ENCODE peak calls at places on chromosomes 6 and 20, in five cellular contexts. W is neuronal stem cell, P is right cardiac atrium, U is HL-60, B is BJ. J is an unnamed sample.

GRCh38 chr6:150491131-150491795 is 108.4 kb upstream of the PLEKHG1 start:
- DNase-seq in W (no peak), B (no peak), P (no peak), U (no peak), J (no peak)

GRCh38 chr6:37517411-37517812 is 17.7 kb upstream of the CCDC167 start:
- DNase-seq in W (no peak), U (peak; percentile 87), P (peak; percentile 49), B (peak; percentile 15), J (no peak)

GRCh38 chr6:153959281-153959680 is 79.8 kb upstream of the OPRM1 start:
- DNase-seq in U (no peak), P (no peak), B (no peak), W (no peak), J (no peak)

GRCh38 chr6:35719830-35720733 is 16.8 kb upstream of the ARMC12 start:
- DNase-seq in P (peak; percentile 84), W (no peak), U (peak; percentile 73), B (no peak), J (peak; percentile 48)

GRCh38 chr6:41428995-41429417 is 93.6 kb downstream of the NCR2 start:
- DNase-seq in B (peak; percentile 22), P (peak; percentile 87), W (no peak), U (peak; percentile 11), J (no peak)

GRCh38 chr6:27124252-27124657 is 123.2 kb upstream of the PRSS16 start:
- DNase-seq in B (no peak), U (no peak), P (no peak), W (no peak), J (no peak)

GRCh38 chr20:12093062-12093796 is 175.5 kb downstream of the BTBD3 start:
- DNase-seq in U (peak; percentile 72), P (no peak), W (no peak), B (no peak), J (no peak)

GRCh38 chr20:56581701-56582100 is 47.4 kb upstream of the TFAP2C start:
- DNase-seq in B (no peak), U (no peak), P (no peak), W (no peak), J (no peak)

GRCh38 chr6:163324928-163325784 is 89.4 kb upstream of the QKI start:
- DNase-seq in P (peak; percentile 89), W (no peak), B (no peak), U (peak; percentile 39), J (no peak)

GRCh38 chr20:50111120-50111828 is 1.7 kb downstream of the UBE2V1 start:
- DNase-seq in P (no peak), W (no peak), U (no peak), B (no peak), J (no peak)

GRCh38 chr20:63908008-63908682 is 13.2 kb downstream of the DNAJC5 start:
- DNase-seq in P (no peak), U (no peak), B (no peak), W (no peak), J (no peak)

GRCh38 chr6:20921533-20921932 is 387.3 kb downstream of the CDKAL1 start:
- DNase-seq in U (no peak), B (peak; percentile 23), W (no peak), P (no peak), J (no peak)

GRCh38 chr6:45480697-45481415 is 103.1 kb upstream of the SUPT3H start:
- DNase-seq in P (no peak), W (no peak), U (no peak), B (no peak), J (no peak)

GRCh38 chr6:74170118-74170517 is 474.1 kb downstream of the CD109 start:
- DNase-seq in U (no peak), B (peak; percentile 84), W (no peak), P (no peak), J (no peak)

GRCh38 chr6:28758046-28758817 is 165.6 kb downstream of the TRIM27 start:
- DNase-seq in P (no peak), B (no peak), W (no peak), U (no peak), J (peak; percentile 80)

GRCh38 chr6:38346291-38347079 is 293.2 kb downstream of the BTBD9 start:
- DNase-seq in B (peak; percentile 82), U (no peak), P (no peak), W (no peak), J (no peak)

GRCh38 chr6:11994875-11995461 is 17.1 kb upstream of the HIVEP1 start:
- DNase-seq in B (no peak), P (no peak), W (no peak), U (no peak), J (no peak)

GRCh38 chr6:144006731-144007454 is 1.2 kb downstream of the PLAGL1 start:
- DNase-seq in U (no peak), W (no peak), P (peak; percentile 41), B (no peak), J (no peak)

GRCh38 chr6:15465212-15465611 is 197.6 kb downstream of the DTNBP1 start:
- DNase-seq in B (no peak), U (no peak), W (no peak), P (no peak), J (no peak)

GRCh38 chr6:117561128-117561527 is 41.2 kb downstream of the GOPC start:
- DNase-seq in U (no peak), P (no peak), B (no peak), W (no peak), J (no peak)

GRCh38 chr6:41505084-41506049 is 40.8 kb upstream of the FOXP4 start:
- DNase-seq in W (no peak), U (no peak), B (peak; percentile 62), P (peak; percentile 96), J (no peak)

GRCh38 chr6:36577298-36577697 is 16.9 kb upstream of the SRSF3 start:
- DNase-seq in U (no peak), B (peak; percentile 85), W (no peak), P (no peak), J (no peak)

GRCh38 chr6:18269253-18269652 is 4.9 kb upstream of the DEK start:
- DNase-seq in W (no peak), B (peak; percentile 21), U (no peak), P (no peak), J (no peak)

GRCh38 chr6:82057846-82058554 is 189.5 kb downstream of the IBTK start:
- DNase-seq in B (peak; percentile 38), W (no peak), U (no peak), P (no peak), J (no peak)

GRCh38 chr20:61728786-61729365 is 336.8 kb downstream of the TAF4 start:
- DNase-seq in B (no peak), U (no peak), W (no peak), P (no peak), J (no peak)

GRCh38 chr20:61733216-61733615 is 332.5 kb downstream of the TAF4 start:
- DNase-seq in U (no peak), B (no peak), W (no peak), P (no peak), J (no peak)

GRCh38 chr20:61732511-61733210 is 333.0 kb downstream of the TAF4 start:
- DNase-seq in B (no peak), W (no peak), U (no peak), P (no peak), J (no peak)

GRCh38 chr20:61731363-61732181 is 334.1 kb downstream of the TAF4 start:
- DNase-seq in U (no peak), B (no peak), P (no peak), W (no peak), J (no peak)

DNA sequence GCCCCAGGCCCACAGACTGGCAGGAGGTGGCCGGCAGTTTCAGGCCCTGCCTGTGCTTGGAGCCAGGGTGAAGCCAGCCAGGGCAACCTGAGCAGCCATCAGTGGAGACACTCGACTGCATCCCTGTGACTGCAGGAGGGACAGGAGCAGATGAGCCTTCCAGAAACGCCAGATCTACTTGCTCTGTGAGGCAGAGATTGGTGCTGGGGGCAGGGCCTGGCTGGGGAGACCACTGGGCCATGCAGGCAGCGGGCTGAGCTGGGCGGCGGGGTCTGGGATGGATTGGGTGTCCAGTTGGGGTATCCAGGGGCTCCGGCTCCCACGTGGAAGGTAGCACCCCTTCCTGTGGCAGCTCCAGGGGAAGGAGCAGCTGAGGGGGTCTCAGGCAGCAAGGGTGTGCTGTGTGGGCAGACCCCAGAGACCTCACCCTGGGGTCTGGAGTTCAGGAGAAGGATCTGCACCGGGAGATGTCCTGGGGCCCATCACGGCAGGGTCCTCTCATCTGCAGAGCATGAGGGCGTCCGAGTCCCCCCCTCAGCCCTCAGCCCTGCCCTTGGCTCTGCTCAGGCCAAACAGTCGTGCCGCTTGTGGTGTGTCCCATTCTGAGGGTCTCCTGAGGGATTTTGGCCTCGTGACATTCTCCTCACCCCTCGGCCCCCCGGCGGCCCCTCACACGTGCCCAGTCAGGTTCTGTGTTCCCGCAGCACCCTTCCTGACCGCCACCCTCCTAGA is 334.9 kb downstream of the TAF4 start:
- DNase-seq in W (no peak), B (no peak), U (no peak), P (no peak), J (no peak)
- H3K27me3 ChIP-seq in W (no peaks in the 10 kb centered on the region), B (no peaks in the 10 kb centered on the region), U (peaks cover 8% of the 10 kb centered on the region), P (no peaks in the 10 kb centered on the region), J (no peaks in the 10 kb centered on the region)

DNA sequence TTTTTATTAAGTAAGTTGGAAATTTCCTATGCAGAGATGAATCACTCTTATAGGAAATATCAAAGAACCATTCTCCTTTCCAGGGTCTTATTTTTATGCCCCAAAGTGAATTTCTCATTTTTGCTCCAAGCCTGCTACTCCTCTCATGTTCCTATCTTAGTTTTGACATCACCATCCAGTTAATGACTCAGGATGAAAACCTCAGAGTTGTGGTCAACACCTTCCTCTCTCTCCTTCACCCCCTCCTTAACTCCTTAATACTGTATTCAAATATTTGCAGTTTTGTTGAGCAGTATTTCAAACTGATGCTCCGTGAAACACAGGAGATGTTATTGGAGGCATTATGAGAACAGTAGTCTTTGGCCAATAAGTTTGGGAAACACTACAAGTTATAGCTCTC is 64.1 kb downstream of the NRN1 start:
- DNase-seq in P (no peak), W (no peak), U (no peak), B (no peak), J (no peak)
- H3K27me3 ChIP-seq in P (no peaks in the 10 kb centered on the region), W (no peaks in the 10 kb centered on the region), U (no peaks in the 10 kb centered on the region), B (no peaks in the 10 kb centered on the region), J (no peaks in the 10 kb centered on the region)

DNA sequence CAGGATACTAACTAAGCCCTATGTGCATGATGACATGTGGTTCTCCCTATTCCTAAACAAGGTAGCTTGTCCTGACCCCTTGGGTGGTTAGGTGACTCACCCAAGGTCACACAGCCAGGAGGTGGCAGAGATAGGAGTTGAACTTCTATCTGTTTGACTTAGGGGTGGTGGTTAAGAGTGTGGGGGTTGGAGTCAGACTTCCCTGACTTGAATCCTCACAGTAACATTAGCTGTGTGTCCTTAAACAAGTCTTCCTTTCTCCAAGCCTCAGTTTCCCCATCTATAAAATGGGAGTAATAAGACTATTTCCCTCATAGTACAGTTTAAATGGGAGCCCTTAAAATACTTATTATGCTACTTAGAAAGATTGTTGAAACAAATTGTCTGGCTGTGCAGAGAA is 21.9 kb downstream of the SLC12A5 start:
- DNase-seq in B (no peak), U (no peak), W (no peak), P (no peak), J (no peak)
- H3K27me3 ChIP-seq in B (peaks cover 3% of the 10 kb centered on the region), U (peaks cover 2% of the 10 kb centered on the region), W (peaks cover 3% of the 10 kb centered on the region), P (no peaks in the 10 kb centered on the region), J (no peaks in the 10 kb centered on the region)

GRCh38 chr6:167708501-167709094 is 118.1 kb upstream of the AFDN start:
- DNase-seq in U (no peak), B (no peak), P (no peak), W (no peak), J (no peak)

GRCh38 chr6:167705211-167705750 is 121.4 kb upstream of the AFDN start:
- DNase-seq in B (no peak), W (no peak), U (no peak), P (no peak), J (no peak)

GRCh38 chr6:167709196-167709595 is 117.5 kb upstream of the AFDN start:
- DNase-seq in W (no peak), U (no peak), B (no peak), P (no peak), J (no peak)

GRCh38 chr6:167706313-167707109 is 120.2 kb upstream of the AFDN start:
- DNase-seq in B (no peak), P (no peak), U (peak; percentile 75), W (no peak), J (no peak)

GRCh38 chr6:167707686-167708500 is 118.8 kb upstream of the AFDN start:
- DNase-seq in B (no peak), P (no peak), U (no peak), W (no peak), J (no peak)
- H3K27me3 ChIP-seq in B (no peaks in the 10 kb centered on the region), P (no peaks in the 10 kb centered on the region), U (no peaks in the 10 kb centered on the region), W (no peaks in the 10 kb centered on the region), J (no peaks in the 10 kb centered on the region)